ENCODE peak calls at places on chromosome 3, in seven cellular contexts. One of them, this sample, is unnamed.

GRCh38 chr3:161266731-161267150 is 45.6 kb downstream of the NMD3 start:
- DNase-seq in GDM1: no peak
- DNase-seq in dorsolateral prefrontal cortex: no peak
- DNase-seq in memory B cell: no peak
- DNase-seq in iPS-NIHi11: no peak
- DNase-seq in anterior cingulate cortex: no peak
- DNase-seq in vagina: no peak
- DNase-seq in this sample: no peak

GRCh38 chr3:56753206-56753605 is 48.5 kb downstream of the ARHGEF3 start:
- DNase-seq in vagina: no peak
- DNase-seq in anterior cingulate cortex: no peak
- DNase-seq in iPS-NIHi11: no peak
- DNase-seq in dorsolateral prefrontal cortex: no peak
- DNase-seq in memory B cell: no peak
- DNase-seq in GDM1: no peak
- DNase-seq in this sample: no peak

GRCh38 chr3:12170207-12170606 is 11.5 kb upstream of the TIMP4 start:
- DNase-seq in iPS-NIHi11: no peak
- DNase-seq in memory B cell: no peak
- DNase-seq in GDM1: no peak
- DNase-seq in dorsolateral prefrontal cortex: no peak
- DNase-seq in anterior cingulate cortex: no peak
- DNase-seq in vagina: no peak
- DNase-seq in this sample: no peak

GRCh38 chr3:24496529-24497482 is 2.2 kb upstream of the THRB start:
- DNase-seq in iPS-NIHi11: peak
- DNase-seq in dorsolateral prefrontal cortex: peak
- DNase-seq in anterior cingulate cortex: peak
- DNase-seq in GDM1: no peak
- DNase-seq in vagina: no peak
- DNase-seq in memory B cell: no peak
- DNase-seq in this sample: no peak

GRCh38 chr3:129320261-129320660 is 41.6 kb downstream of the HMCES start:
- DNase-seq in memory B cell: no peak
- DNase-seq in GDM1: no peak
- DNase-seq in iPS-NIHi11: no peak
- DNase-seq in anterior cingulate cortex: no peak
- DNase-seq in dorsolateral prefrontal cortex: no peak
- DNase-seq in vagina: no peak
- DNase-seq in this sample: no peak

GRCh38 chr3:148789156-148789555 is 38.5 kb upstream of the CPB1 start:
- DNase-seq in anterior cingulate cortex: no peak
- DNase-seq in GDM1: no peak
- DNase-seq in dorsolateral prefrontal cortex: no peak
- DNase-seq in vagina: no peak
- DNase-seq in iPS-NIHi11: no peak
- DNase-seq in memory B cell: no peak
- DNase-seq in this sample: no peak

GRCh38 chr3:158106773-158107461 is 697 bp upstream of the SHOX2 start:
- DNase-seq in GDM1: no peak
- DNase-seq in vagina: no peak
- DNase-seq in memory B cell: no peak
- DNase-seq in dorsolateral prefrontal cortex: no peak
- DNase-seq in anterior cingulate cortex: no peak
- DNase-seq in iPS-NIHi11: no peak
- DNase-seq in this sample: no peak

GRCh38 chr3:72591522-72592421 is 256.5 kb downstream of the SHQ1 start:
- DNase-seq in dorsolateral prefrontal cortex: no peak
- DNase-seq in anterior cingulate cortex: peak
- DNase-seq in memory B cell: no peak
- DNase-seq in vagina: no peak
- DNase-seq in iPS-NIHi11: peak
- DNase-seq in GDM1: no peak
- DNase-seq in this sample: no peak

GRCh38 chr3:195909645-195910498 is 1.5 kb upstream of the TNK2 start:
- DNase-seq in anterior cingulate cortex: peak
- DNase-seq in dorsolateral prefrontal cortex: peak
- DNase-seq in vagina: peak
- DNase-seq in iPS-NIHi11: peak
- DNase-seq in memory B cell: peak
- DNase-seq in GDM1: peak
- DNase-seq in this sample: peak

GRCh38 chr3:42688487-42689420 is 3.4 kb downstream of the KLHL40 start:
- DNase-seq in dorsolateral prefrontal cortex: peak
- DNase-seq in memory B cell: no peak
- DNase-seq in GDM1: no peak
- DNase-seq in anterior cingulate cortex: no peak
- DNase-seq in iPS-NIHi11: no peak
- DNase-seq in vagina: no peak
- DNase-seq in this sample: no peak

GRCh38 chr3:124928333-124929202 is 6.0 kb downstream of the MUC13 start:
- DNase-seq in anterior cingulate cortex: peak
- DNase-seq in GDM1: peak
- DNase-seq in dorsolateral prefrontal cortex: peak
- DNase-seq in memory B cell: peak
- DNase-seq in iPS-NIHi11: peak
- DNase-seq in vagina: no peak
- DNase-seq in this sample: peak

GRCh38 chr3:38647217-38647970 is 2.1 kb downstream of the SCN5A start:
- DNase-seq in GDM1: no peak
- DNase-seq in iPS-NIHi11: peak
- DNase-seq in memory B cell: no peak
- DNase-seq in dorsolateral prefrontal cortex: no peak
- DNase-seq in vagina: peak
- DNase-seq in anterior cingulate cortex: no peak
- DNase-seq in this sample: no peak

GRCh38 chr3:14286887-14287496 is 108.4 kb downstream of the LSM3 start:
- DNase-seq in dorsolateral prefrontal cortex: no peak
- DNase-seq in memory B cell: no peak
- DNase-seq in anterior cingulate cortex: no peak
- DNase-seq in vagina: no peak
- DNase-seq in iPS-NIHi11: no peak
- DNase-seq in GDM1: no peak
- DNase-seq in this sample: no peak

GRCh38 chr3:155640098-155640497 is 104.8 kb downstream of the PLCH1 start:
- DNase-seq in anterior cingulate cortex: no peak
- DNase-seq in iPS-NIHi11: no peak
- DNase-seq in memory B cell: no peak
- DNase-seq in dorsolateral prefrontal cortex: no peak
- DNase-seq in vagina: no peak
- DNase-seq in GDM1: no peak
- DNase-seq in this sample: no peak

GRCh38 chr3:153144779-153145178 is 17.2 kb upstream of the RAP2B start:
- DNase-seq in memory B cell: no peak
- DNase-seq in dorsolateral prefrontal cortex: no peak
- DNase-seq in vagina: no peak
- DNase-seq in anterior cingulate cortex: no peak
- DNase-seq in GDM1: no peak
- DNase-seq in iPS-NIHi11: no peak
- DNase-seq in this sample: no peak

GRCh38 chr3:36635731-36636130 is 128.6 kb downstream of the DCLK3 start:
- DNase-seq in dorsolateral prefrontal cortex: no peak
- DNase-seq in GDM1: no peak
- DNase-seq in vagina: no peak
- DNase-seq in iPS-NIHi11: no peak
- DNase-seq in memory B cell: no peak
- DNase-seq in anterior cingulate cortex: no peak
- DNase-seq in this sample: no peak

GRCh38 chr3:186380622-186381380 is 18.8 kb upstream of the DGKG start:
- DNase-seq in GDM1: no peak
- DNase-seq in anterior cingulate cortex: no peak
- DNase-seq in memory B cell: no peak
- DNase-seq in iPS-NIHi11: no peak
- DNase-seq in vagina: no peak
- DNase-seq in dorsolateral prefrontal cortex: no peak
- DNase-seq in this sample: no peak

GRCh38 chr3:185744997-185745843 is 79.6 kb downstream of the IGF2BP2 start:
- DNase-seq in vagina: no peak
- DNase-seq in anterior cingulate cortex: no peak
- DNase-seq in iPS-NIHi11: no peak
- DNase-seq in GDM1: peak
- DNase-seq in dorsolateral prefrontal cortex: no peak
- DNase-seq in memory B cell: no peak
- DNase-seq in this sample: peak

GRCh38 chr3:156425651-156426050 is 129.3 kb downstream of the SSR3 start:
- DNase-seq in dorsolateral prefrontal cortex: no peak
- DNase-seq in GDM1: no peak
- DNase-seq in anterior cingulate cortex: no peak
- DNase-seq in memory B cell: no peak
- DNase-seq in iPS-NIHi11: no peak
- DNase-seq in vagina: no peak
- DNase-seq in this sample: no peak

GRCh38 chr3:141425523-141426233 is 57.4 kb downstream of the ZBTB38 start:
- DNase-seq in memory B cell: no peak
- DNase-seq in vagina: no peak
- DNase-seq in dorsolateral prefrontal cortex: no peak
- DNase-seq in iPS-NIHi11: no peak
- DNase-seq in anterior cingulate cortex: no peak
- DNase-seq in GDM1: no peak
- DNase-seq in this sample: no peak